ENCODE peak calls at places on chromosomes 3 and 15, in six cellular contexts. S, V, O, L, D and T are unnamed samples.

GRCh38 chr3:58529516-58530353 is 7.3 kb downstream of the ACOX2 start:
- DNase-seq in S (no peak), V (peak; percentile 86), D (no peak), L (no peak), O (peak; percentile 6), T (no peak)

GRCh38 chr15:94327356-94327936 is 96.1 kb downstream of the MCTP2 start:
- DNase-seq in L (no peak), O (peak; percentile 4), S (peak; percentile 12), D (no peak), V (peak; percentile 34), T (no peak)

GRCh38 chr15:99755692-99756409 is 22.6 kb upstream of the LYSMD4 start:
- DNase-seq in O (peak; percentile 20), S (peak; percentile 15), V (peak; percentile 76), D (no peak), L (peak; percentile 30), T (peak; percentile 62)

GRCh38 chr3:50442940-50443579 is 60.4 kb downstream of the CACNA2D2 start:
- DNase-seq in V (no peak), L (no peak), D (no peak), S (peak; percentile 75), O (no peak), T (no peak)

GRCh38 chr15:70156781-70157261 is 59.1 kb upstream of the TLE3 start:
- DNase-seq in O (peak; percentile 2), D (no peak), V (no peak), L (no peak), S (no peak), T (no peak)

GRCh38 chr3:65291448-65292091 is 603.8 kb upstream of the ADAMTS9 start:
- DNase-seq in L (no peak), S (no peak), V (no peak), O (no peak), D (no peak), T (no peak)

GRCh38 chr3:62892045-62892444 is 16.8 kb upstream of the CADPS start:
- DNase-seq in S (no peak), L (no peak), V (no peak), D (no peak), O (no peak), T (no peak)

GRCh38 chr15:96354731-96355560 is 24.4 kb downstream of the NR2F2 start:
- DNase-seq in D (no peak), S (no peak), O (no peak), V (peak; percentile 31), L (no peak), T (no peak)

GRCh38 chr3:46370784-46371183 is at the start of gene CCR5:
- DNase-seq in V (no peak), O (no peak), D (no peak), L (no peak), S (no peak), T (peak; percentile 50)

GRCh38 chr15:64249842-64250575 is 87.2 kb upstream of the PPIB start:
- DNase-seq in V (no peak), D (no peak), L (no peak), S (no peak), O (no peak), T (no peak)

GRCh38 chr3:110925804-110926203 is 145.8 kb upstream of the NECTIN3 start:
- DNase-seq in O (no peak), D (no peak), L (no peak), V (peak; percentile 1), S (no peak), T (no peak)

GRCh38 chr3:41267975-41268640 is 68.8 kb downstream of the CTNNB1 start:
- DNase-seq in S (no peak), O (no peak), V (no peak), D (no peak), L (no peak), T (no peak)

GRCh38 chr15:62112051-62112450 is 45.3 kb downstream of the C2CD4A start:
- DNase-seq in D (no peak), O (no peak), V (no peak), L (no peak), S (no peak), T (no peak)

GRCh38 chr3:72163809-72164634 is 379.1 kb upstream of the PROK2 start:
- DNase-seq in S (no peak), L (no peak), O (no peak), V (no peak), D (no peak), T (no peak)

GRCh38 chr15:78915341-78916087 is 29.3 kb downstream of the CTSH start:
- DNase-seq in L (no peak), D (no peak), S (no peak), O (no peak), V (no peak), T (no peak)